ENCODE peak calls at places on chromosome 14, in five cellular contexts. One of them, this sample, is unnamed.

GRCh38 chr14:22602011-22602410 is 3.9 kb downstream of the ABHD4 start:
- DNase-seq in neuronal stem cell: no peak
- DNase-seq in mesendoderm: no peak
- DNase-seq in H9: no peak
- DNase-seq in IMR-90: no peak
- DNase-seq in this sample: no peak

GRCh38 chr14:89401241-89401640 is 15.8 kb downstream of the FOXN3 start:
- DNase-seq in neuronal stem cell: no peak
- DNase-seq in H9: no peak
- DNase-seq in mesendoderm: no peak
- DNase-seq in IMR-90: no peak
- DNase-seq in this sample: no peak

GRCh38 chr14:55133416-55133815 is 4.4 kb downstream of the LGALS3 start:
- DNase-seq in neuronal stem cell: no peak
- DNase-seq in IMR-90: peak
- DNase-seq in H9: no peak
- DNase-seq in mesendoderm: no peak
- DNase-seq in this sample: peak

GRCh38 chr14:39469094-39469710 is 37.0 kb upstream of the FBXO33 start:
- DNase-seq in IMR-90: no peak
- DNase-seq in H9: peak
- DNase-seq in mesendoderm: peak
- DNase-seq in neuronal stem cell: no peak
- DNase-seq in this sample: peak

GRCh38 chr14:33432407-33433023 is 493.8 kb downstream of the NPAS3 start:
- DNase-seq in mesendoderm: no peak
- DNase-seq in H9: no peak
- DNase-seq in neuronal stem cell: no peak
- DNase-seq in IMR-90: peak
- DNase-seq in this sample: peak

GRCh38 chr14:93967637-93968250 is 8.6 kb downstream of the ASB2 start:
- DNase-seq in IMR-90: no peak
- DNase-seq in H9: no peak
- DNase-seq in neuronal stem cell: no peak
- DNase-seq in mesendoderm: no peak
- DNase-seq in this sample: no peak

GRCh38 chr14:39302124-39302810 is 68.6 kb downstream of the MIA2 start:
- DNase-seq in mesendoderm: no peak
- DNase-seq in H9: no peak
- DNase-seq in neuronal stem cell: no peak
- DNase-seq in IMR-90: no peak
- DNase-seq in this sample: no peak

GRCh38 chr14:79502101-79502750 is 709.1 kb downstream of the DIO2 start:
- DNase-seq in neuronal stem cell: no peak
- DNase-seq in H9: no peak
- DNase-seq in IMR-90: no peak
- DNase-seq in mesendoderm: peak
- DNase-seq in this sample: no peak

GRCh38 chr14:69464379-69464778 is 20.1 kb upstream of the PLEKHD1 start:
- DNase-seq in IMR-90: peak
- DNase-seq in neuronal stem cell: no peak
- DNase-seq in mesendoderm: no peak
- DNase-seq in H9: no peak
- DNase-seq in this sample: peak

GRCh38 chr14:81681466-81681865 is 147.8 kb upstream of the SEL1L start:
- DNase-seq in IMR-90: no peak
- DNase-seq in neuronal stem cell: no peak
- DNase-seq in H9: no peak
- DNase-seq in mesendoderm: no peak
- DNase-seq in this sample: no peak

GRCh38 chr14:68088463-68088862 is 268.9 kb downstream of the RAD51B start:
- DNase-seq in neuronal stem cell: no peak
- DNase-seq in H9: no peak
- DNase-seq in IMR-90: peak
- DNase-seq in mesendoderm: no peak
- DNase-seq in this sample: no peak

GRCh38 chr14:74973003-74973614 is 17.7 kb upstream of the PGF start:
- DNase-seq in H9: no peak
- DNase-seq in mesendoderm: no peak
- DNase-seq in IMR-90: peak
- DNase-seq in neuronal stem cell: no peak
- DNase-seq in this sample: no peak

GRCh38 chr14:30767624-30768023 is 106.7 kb upstream of the COCH start:
- DNase-seq in IMR-90: no peak
- DNase-seq in neuronal stem cell: no peak
- DNase-seq in H9: no peak
- DNase-seq in mesendoderm: no peak
- DNase-seq in this sample: no peak

GRCh38 chr14:105894125-105894977 is 368.0 kb downstream of the TMEM121 start:
- DNase-seq in mesendoderm: no peak
- DNase-seq in neuronal stem cell: no peak
- DNase-seq in IMR-90: no peak
- DNase-seq in H9: no peak
- DNase-seq in this sample: no peak

GRCh38 chr14:92589213-92589852 is 75.8 kb downstream of the RIN3 start:
- DNase-seq in H9: no peak
- DNase-seq in IMR-90: peak
- DNase-seq in neuronal stem cell: no peak
- DNase-seq in mesendoderm: peak
- DNase-seq in this sample: peak
- H2BK5ac ChIP-seq in H9: no peak
- H2BK5ac ChIP-seq in IMR-90: no peak
- H2BK5ac ChIP-seq in neuronal stem cell: no peak
- H2BK5ac ChIP-seq in mesendoderm: no peak
- H2BK5ac ChIP-seq in this sample: no peak

GRCh38 chr14:52960627-52961026 is 9.8 kb upstream of the FERMT2 start:
- DNase-seq in H9: no peak
- DNase-seq in mesendoderm: no peak
- DNase-seq in neuronal stem cell: no peak
- DNase-seq in IMR-90: no peak
- DNase-seq in this sample: no peak
- H2BK5ac ChIP-seq in H9: no peak
- H2BK5ac ChIP-seq in mesendoderm: peak
- H2BK5ac ChIP-seq in neuronal stem cell: no peak
- H2BK5ac ChIP-seq in IMR-90: no peak
- H2BK5ac ChIP-seq in this sample: no peak

DNA sequence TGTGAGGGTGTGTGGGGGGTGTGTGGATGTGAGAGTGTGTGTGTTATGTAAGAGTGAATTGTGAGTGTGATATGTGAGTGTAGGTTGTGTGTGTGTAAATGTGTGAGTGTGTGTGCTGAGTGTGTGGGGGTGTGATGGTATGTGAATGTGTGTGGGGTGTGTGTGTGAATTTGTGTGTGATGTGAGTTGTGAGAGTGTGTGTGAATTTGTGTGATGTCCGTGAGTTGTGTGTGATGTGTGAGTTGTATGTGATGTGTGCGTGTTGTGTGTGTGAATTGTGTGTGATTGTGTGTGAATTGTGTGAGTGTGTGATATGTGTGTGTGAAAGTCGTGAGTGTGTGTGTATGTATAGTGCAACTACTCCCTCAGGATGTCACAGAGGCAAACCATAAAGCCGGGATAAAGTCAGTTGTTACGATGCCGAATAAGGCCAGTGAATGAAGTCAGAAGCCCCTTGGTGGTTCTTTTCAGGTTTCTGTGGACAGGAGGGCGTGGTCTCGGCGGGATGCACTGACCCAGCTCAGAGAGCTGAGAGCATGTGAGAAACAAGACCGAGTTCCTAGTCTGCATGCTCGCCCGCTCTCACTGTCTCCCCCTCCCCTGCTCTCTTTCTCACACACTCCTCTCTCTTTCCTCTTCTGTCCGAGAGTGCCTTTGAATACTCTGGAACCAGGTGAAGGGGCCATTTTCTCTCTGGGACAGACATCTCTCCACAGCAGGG is 71.8 kb upstream of the MAX start:
- DNase-seq in neuronal stem cell: peak
- DNase-seq in IMR-90: no peak
- DNase-seq in H9: peak
- DNase-seq in mesendoderm: peak
- DNase-seq in this sample: no peak
- H2BK5ac ChIP-seq in neuronal stem cell: no peak
- H2BK5ac ChIP-seq in IMR-90: peak
- H2BK5ac ChIP-seq in H9: no peak
- H2BK5ac ChIP-seq in mesendoderm: peak
- H2BK5ac ChIP-seq in this sample: no peak

DNA sequence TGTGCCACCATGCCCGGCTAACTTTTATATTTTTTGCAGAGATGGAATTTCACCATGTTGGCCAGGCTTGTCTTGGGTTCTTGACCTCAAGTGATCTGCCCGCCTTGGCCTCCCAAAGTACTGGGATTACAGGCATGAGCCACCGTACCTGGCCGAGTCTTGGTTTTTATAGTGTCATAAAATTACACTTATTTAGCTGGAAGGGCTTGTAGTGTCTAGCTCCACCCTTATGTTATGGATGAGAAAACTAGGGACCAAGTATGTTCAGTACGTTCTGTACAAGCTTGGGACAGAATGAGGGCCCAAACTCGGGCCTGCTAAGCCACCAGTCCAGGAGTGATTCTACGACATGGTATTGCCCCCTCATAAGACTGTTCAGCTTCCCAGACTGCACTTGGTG is 35.1 kb downstream of the SYNE2 start:
- DNase-seq in neuronal stem cell: no peak
- DNase-seq in H9: no peak
- DNase-seq in IMR-90: no peak
- DNase-seq in mesendoderm: no peak
- DNase-seq in this sample: no peak
- H2BK5ac ChIP-seq in neuronal stem cell: no peak
- H2BK5ac ChIP-seq in H9: no peak
- H2BK5ac ChIP-seq in IMR-90: no peak
- H2BK5ac ChIP-seq in mesendoderm: no peak
- H2BK5ac ChIP-seq in this sample: peak

DNA sequence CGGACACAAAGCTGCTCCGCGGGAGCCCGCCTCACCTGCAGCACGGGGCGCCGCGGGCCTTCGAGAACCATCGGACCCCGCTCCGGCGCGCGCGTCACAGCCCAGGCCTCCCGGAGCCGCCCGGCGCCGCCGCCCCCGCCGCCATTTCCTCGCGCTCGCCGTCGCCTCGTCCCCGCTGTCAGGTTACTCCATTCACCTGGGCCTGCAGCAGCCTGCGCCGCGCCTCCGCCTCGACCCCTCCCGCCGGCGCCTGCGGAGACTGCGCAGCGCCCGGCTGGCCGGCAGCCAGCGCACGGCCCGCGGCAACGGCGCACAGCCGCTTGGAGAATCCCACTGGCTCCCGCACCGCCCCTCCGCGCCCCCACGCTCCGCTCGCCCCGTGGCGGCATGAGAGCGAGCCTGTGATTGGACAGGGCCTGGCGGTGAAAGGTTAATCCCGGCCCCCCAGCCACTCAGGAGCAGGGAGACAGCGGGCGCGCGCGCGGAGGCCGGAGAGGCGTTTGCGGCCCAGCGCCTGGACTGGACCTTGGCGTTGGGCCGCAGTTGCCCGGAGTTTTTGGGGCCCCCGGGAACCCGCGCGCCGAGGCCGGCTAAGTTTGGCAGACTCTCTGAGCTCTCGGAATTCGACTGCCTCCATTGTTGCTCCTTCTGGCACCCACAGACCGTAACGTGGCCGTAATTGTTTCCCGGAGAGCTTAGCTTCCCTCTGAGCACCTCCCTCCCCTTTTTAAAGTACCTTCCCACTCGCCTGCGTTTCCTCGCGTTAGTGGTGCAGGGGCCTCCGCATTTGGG is at the start of gene DICER1:
- DNase-seq in IMR-90: peak
- DNase-seq in H9: peak
- DNase-seq in mesendoderm: peak
- DNase-seq in neuronal stem cell: peak
- DNase-seq in this sample: peak
- H2BK5ac ChIP-seq in IMR-90: peak
- H2BK5ac ChIP-seq in H9: peak
- H2BK5ac ChIP-seq in mesendoderm: no peak
- H2BK5ac ChIP-seq in neuronal stem cell: peak
- H2BK5ac ChIP-seq in this sample: peak

DNA sequence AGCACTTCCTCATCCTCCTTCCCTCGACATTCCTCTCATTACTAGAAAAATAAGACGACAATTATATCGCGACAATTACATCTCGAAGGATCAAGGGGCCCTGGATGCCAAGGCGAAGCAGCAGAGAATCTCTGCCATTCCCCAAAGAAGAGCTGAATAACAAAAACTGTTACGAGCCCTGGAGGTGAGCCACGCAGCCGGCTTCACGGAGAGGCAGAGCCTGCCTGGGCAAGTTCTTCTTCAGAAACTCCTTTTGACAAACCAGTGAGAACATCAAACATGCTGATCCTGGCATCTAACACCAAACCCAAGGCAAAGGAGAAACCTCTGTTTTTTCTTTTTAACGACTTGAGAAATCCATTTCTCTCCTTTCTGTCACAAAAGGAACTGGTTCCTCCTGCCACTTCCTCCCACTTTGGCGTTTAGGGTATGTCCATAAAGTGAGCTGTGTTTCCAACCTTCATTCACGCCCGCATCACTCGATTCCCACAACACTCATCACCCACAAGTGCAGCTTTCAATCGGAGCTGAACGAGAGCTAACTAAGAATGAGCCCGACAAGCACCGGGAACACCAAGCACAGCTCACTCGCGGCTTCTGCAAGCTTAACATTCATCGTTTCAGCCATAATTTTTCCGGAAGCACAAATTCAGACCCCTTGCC is 21.5 kb downstream of the CCDC88C start:
- DNase-seq in mesendoderm: no peak
- DNase-seq in neuronal stem cell: no peak
- DNase-seq in H9: no peak
- DNase-seq in IMR-90: no peak
- DNase-seq in this sample: no peak
- H2BK5ac ChIP-seq in mesendoderm: no peak
- H2BK5ac ChIP-seq in neuronal stem cell: no peak
- H2BK5ac ChIP-seq in H9: no peak
- H2BK5ac ChIP-seq in IMR-90: no peak
- H2BK5ac ChIP-seq in this sample: no peak

GRCh38 chr14:23669441-23669840 is 33.3 kb downstream of the DHRS2 start:
- DNase-seq in neuronal stem cell: no peak
- DNase-seq in H9: no peak
- DNase-seq in IMR-90: no peak
- DNase-seq in mesendoderm: no peak
- DNase-seq in this sample: no peak
- H2BK5ac ChIP-seq in neuronal stem cell: no peak
- H2BK5ac ChIP-seq in H9: no peak
- H2BK5ac ChIP-seq in IMR-90: no peak
- H2BK5ac ChIP-seq in mesendoderm: no peak
- H2BK5ac ChIP-seq in this sample: no peak